ENCODE peak calls at places on chromosomes 13 and 19, in four cellular contexts. J is HepG2, H is K562, A is H1. R is an unnamed sample.

GRCh38 chr19:55373318-55373992 is 3.2 kb upstream of the TMEM190 start:
- DNase-seq in J (no peak), H (no peak), A (no peak), R (no peak)

GRCh38 chr13:99686944-99687382 is 185.7 kb downstream of the TM9SF2 start:
- DNase-seq in J (no peak), H (no peak), A (peak; percentile 84), R (no peak)

GRCh38 chr13:49225358-49226042 is 5.4 kb downstream of the MLNR start:
- DNase-seq in J (peak; percentile 29), H (no peak), A (no peak), R (no peak)

GRCh38 chr19:48624791-48625723 is 5.8 kb downstream of the SPHK2 start:
- DNase-seq in J (no peak), H (peak; percentile 10), A (no peak), R (no peak)

GRCh38 chr13:68927387-68928026 is 1180.1 kb upstream of the ATXN8OS start:
- DNase-seq in J (peak; percentile 12), H (no peak), A (peak; percentile 43), R (peak; percentile 1)

GRCh38 chr19:29811125-29812079 is at the start of gene CCNE1:
- DNase-seq in J (peak; percentile 65), H (peak; percentile 94), A (no peak), R (peak; percentile 82)

GRCh38 chr19:33703438-33703750 is 81.6 kb downstream of the CHST8 start:
- DNase-seq in J (no peak), H (no peak), A (no peak), R (no peak)

GRCh38 chr13:31894931-31895330 is 136.6 kb upstream of the FRY start:
- DNase-seq in J (no peak), H (no peak), A (no peak), R (no peak)

GRCh38 chr19:38711726-38712153 is 32.5 kb downstream of the CAPN12 start:
- DNase-seq in J (no peak), H (no peak), A (no peak), R (no peak)

GRCh38 chr19:17967258-17968051 is 548 bp downstream of the KCNN1 start:
- DNase-seq in J (no peak), H (peak; percentile 47), A (no peak), R (no peak)

GRCh38 chr19:38073806-38074685 is 150.0 kb downstream of the DPF1 start:
- DNase-seq in J (peak; percentile 67), H (no peak), A (peak; percentile 36), R (no peak)

GRCh38 chr13:108962652-108963051 is 333.2 kb downstream of the MYO16 start:
- DNase-seq in J (no peak), H (no peak), A (no peak), R (peak; percentile 15)
- TF ChIP-seq JUN in J (no peak), H (no peak), A (no peak), R (no peak)

DNA sequence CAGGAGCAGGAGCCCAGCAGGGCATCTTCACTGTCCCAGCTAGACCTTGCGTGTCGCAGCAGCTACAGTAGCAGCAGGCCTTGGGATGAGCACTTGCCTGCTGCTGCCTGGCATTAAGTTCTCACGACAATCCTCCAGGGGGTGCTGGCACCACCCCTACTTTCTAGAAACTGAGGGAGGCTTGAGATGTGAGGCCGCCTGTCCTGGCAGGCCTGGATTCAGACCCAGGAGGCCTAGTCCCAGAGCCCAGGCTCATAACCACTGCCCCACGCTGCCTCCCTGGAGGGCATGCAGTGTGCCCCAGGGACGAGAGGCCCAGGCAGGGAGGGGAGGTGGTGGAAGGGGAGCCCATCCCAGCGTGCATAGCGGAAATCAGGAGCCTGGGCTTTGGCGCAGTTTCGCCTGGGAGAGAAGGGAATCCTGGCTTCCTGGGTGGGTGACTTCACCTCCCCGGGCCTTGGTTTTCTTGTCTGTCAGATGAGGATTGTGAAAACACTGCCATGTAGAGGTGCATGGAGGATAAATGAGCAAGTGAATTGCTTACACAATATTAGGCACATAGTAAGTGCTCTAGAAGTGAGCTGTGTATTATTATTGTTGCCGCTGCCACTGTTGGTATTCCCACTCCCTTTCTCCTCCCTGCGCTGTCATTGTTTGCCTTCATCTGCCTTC is 26.1 kb downstream of the PPP5C start:
- DNase-seq in J (no peak), H (no peak), A (no peak), R (peak; percentile 30)
- TF ChIP-seq CTCF in J (no peak), H (no peak), A (peak; percentile 64), R (peak; percentile 43)

GRCh38 chr13:26923824-26924605 is 163.4 kb upstream of the GPR12 start:
- DNase-seq in J (no peak), H (no peak), A (no peak), R (peak; percentile 59)
- TF ChIP-seq EZH2 in J (no peak), H (no peak), A (no peak), R (no peak)

GRCh38 chr13:24215732-24216131 is 55.2 kb downstream of the SPATA13 start:
- DNase-seq in J (no peak), H (no peak), A (no peak), R (peak; percentile 90)

GRCh38 chr13:24216176-24216575 is 55.7 kb downstream of the SPATA13 start:
- DNase-seq in J (no peak), H (no peak), A (no peak), R (no peak)

GRCh38 chr13:24213932-24214331 is 53.4 kb downstream of the SPATA13 start:
- DNase-seq in J (no peak), H (no peak), A (no peak), R (no peak)

GRCh38 chr13:24215007-24215633 is 54.6 kb downstream of the SPATA13 start:
- DNase-seq in J (no peak), H (no peak), A (no peak), R (no peak)

DNA sequence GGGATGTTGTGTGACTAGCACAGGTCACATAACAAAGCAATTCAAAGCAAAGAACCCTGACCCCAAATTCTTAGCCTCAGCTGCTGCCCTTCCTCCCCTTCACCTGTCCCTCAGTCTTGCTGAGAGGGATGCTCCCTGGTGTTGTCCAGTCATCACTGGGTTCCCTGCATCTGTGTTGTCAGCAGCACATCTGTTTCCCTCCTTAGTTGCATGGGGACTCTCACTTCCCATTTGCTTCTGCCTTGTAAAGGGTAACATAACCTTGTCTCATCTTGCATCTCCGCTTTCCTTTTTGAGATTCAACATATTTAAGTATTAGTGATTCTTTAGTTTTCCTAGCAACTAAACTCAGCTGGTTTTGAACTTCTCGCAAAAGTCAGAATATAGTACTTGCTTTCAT is 54.0 kb downstream of the SPATA13 start:
- DNase-seq in J (no peak), H (no peak), A (no peak), R (no peak)
- TF ChIP-seq JUN in J (no peak), H (no peak), A (no peak), R (no peak)

GRCh38 chr19:40584007-40584406 is 7.3 kb downstream of the SHKBP1 start:
- DNase-seq in J (no peak), H (no peak), A (no peak), R (no peak)
- TF ChIP-seq CTCF in J (no peak), H (peak; percentile 48), A (peak; percentile 38), R (peak; percentile 16)

GRCh38 chr19:45863335-45863839 is 440 bp upstream of the SYMPK start:
- DNase-seq in J (no peak), H (no peak), A (no peak), R (no peak)
- TF ChIP-seq EZH2 in J (no peak), H (no peak), A (no peak), R (no peak)

DNA sequence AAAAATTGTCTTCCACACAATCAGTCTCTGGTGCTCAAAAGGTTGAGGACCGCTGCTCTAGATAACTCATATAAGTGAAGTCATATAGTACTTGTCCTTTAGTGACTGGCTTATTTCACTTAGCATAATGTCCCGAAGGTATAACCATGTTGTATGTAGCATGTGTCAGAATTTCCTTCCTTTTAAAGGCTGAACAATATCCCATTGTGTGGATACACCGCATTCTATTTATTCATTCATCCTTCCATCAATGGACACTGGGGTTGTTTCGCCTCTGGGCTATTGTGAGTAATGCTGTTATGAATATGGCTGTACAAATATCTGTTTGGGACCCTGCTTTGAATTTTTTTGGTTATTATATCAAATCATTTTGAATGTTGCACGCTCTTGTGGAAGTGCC is 4.6 kb upstream of the LYPD5 start:
- DNase-seq in J (no peak), H (no peak), A (no peak), R (no peak)
- TF ChIP-seq JUN in J (no peak), H (no peak), A (no peak), R (no peak)

GRCh38 chr19:35692010-35692409 is 12.3 kb upstream of the ZBTB32 start:
- DNase-seq in J (no peak), H (no peak), A (no peak), R (no peak)
- TF ChIP-seq CTCF in J (peak; percentile 65), H (no peak), A (no peak), R (no peak)

R was measured in endothelial cell of umbilical vein.